ENCODE peak calls at places on chromosomes 3 and 15, in eight cellular contexts. One of them, this sample, is unnamed.

GRCh38 chr3:64514889-64515288 is 172.9 kb downstream of the ADAMTS9 start:
- DNase-seq in EH: no peak
- DNase-seq in HCEC 1CT: no peak
- DNase-seq in stimulated activated CD4-positive, alpha-beta T cell treated with anti-CD3 and anti-CD28 coated beads, Interleukin-2, amount 100 ng/mL, for 48 hours: no peak
- DNase-seq in anterior cingulate cortex: no peak
- DNase-seq in IMR-90: no peak
- DNase-seq in activated T-cell treated with anti-CD3 and anti-CD28 coated beads, Interleukin-2, amount 50 U/mL, for 72 hours: no peak
- DNase-seq in NCI-H1694: no peak
- DNase-seq in this sample: no peak

GRCh38 chr3:88626426-88627120 is 476.8 kb downstream of the C3orf38 start:
- DNase-seq in EH: no peak
- DNase-seq in HCEC 1CT: no peak
- DNase-seq in stimulated activated CD4-positive, alpha-beta T cell treated with anti-CD3 and anti-CD28 coated beads, Interleukin-2, amount 100 ng/mL, for 48 hours: no peak
- DNase-seq in anterior cingulate cortex: no peak
- DNase-seq in IMR-90: no peak
- DNase-seq in activated T-cell treated with anti-CD3 and anti-CD28 coated beads, Interleukin-2, amount 50 U/mL, for 72 hours: no peak
- DNase-seq in NCI-H1694: no peak
- DNase-seq in this sample: no peak

GRCh38 chr15:95996494-95996893 is 334.0 kb upstream of the NR2F2 start:
- DNase-seq in EH: no peak
- DNase-seq in HCEC 1CT: no peak
- DNase-seq in stimulated activated CD4-positive, alpha-beta T cell treated with anti-CD3 and anti-CD28 coated beads, Interleukin-2, amount 100 ng/mL, for 48 hours: no peak
- DNase-seq in anterior cingulate cortex: no peak
- DNase-seq in IMR-90: no peak
- DNase-seq in activated T-cell treated with anti-CD3 and anti-CD28 coated beads, Interleukin-2, amount 50 U/mL, for 72 hours: peak; percentile 25
- DNase-seq in NCI-H1694: no peak
- DNase-seq in this sample: no peak

GRCh38 chr3:123656691-123657090 is 71.8 kb upstream of the HACD2 start:
- DNase-seq in EH: no peak
- DNase-seq in HCEC 1CT: no peak
- DNase-seq in stimulated activated CD4-positive, alpha-beta T cell treated with anti-CD3 and anti-CD28 coated beads, Interleukin-2, amount 100 ng/mL, for 48 hours: no peak
- DNase-seq in anterior cingulate cortex: no peak
- DNase-seq in IMR-90: no peak
- DNase-seq in activated T-cell treated with anti-CD3 and anti-CD28 coated beads, Interleukin-2, amount 50 U/mL, for 72 hours: no peak
- DNase-seq in NCI-H1694: no peak
- DNase-seq in this sample: no peak

GRCh38 chr3:84783281-84783680 is 175.5 kb upstream of the CADM2 start:
- DNase-seq in EH: no peak
- DNase-seq in HCEC 1CT: no peak
- DNase-seq in stimulated activated CD4-positive, alpha-beta T cell treated with anti-CD3 and anti-CD28 coated beads, Interleukin-2, amount 100 ng/mL, for 48 hours: no peak
- DNase-seq in anterior cingulate cortex: no peak
- DNase-seq in IMR-90: no peak
- DNase-seq in activated T-cell treated with anti-CD3 and anti-CD28 coated beads, Interleukin-2, amount 50 U/mL, for 72 hours: no peak
- DNase-seq in NCI-H1694: no peak
- DNase-seq in this sample: no peak

GRCh38 chr3:186962445-186962844 is 32.1 kb downstream of the ST6GAL1 start:
- DNase-seq in EH: peak; percentile 9
- DNase-seq in HCEC 1CT: no peak
- DNase-seq in stimulated activated CD4-positive, alpha-beta T cell treated with anti-CD3 and anti-CD28 coated beads, Interleukin-2, amount 100 ng/mL, for 48 hours: no peak
- DNase-seq in anterior cingulate cortex: no peak
- DNase-seq in IMR-90: no peak
- DNase-seq in activated T-cell treated with anti-CD3 and anti-CD28 coated beads, Interleukin-2, amount 50 U/mL, for 72 hours: no peak
- DNase-seq in NCI-H1694: no peak
- DNase-seq in this sample: no peak

GRCh38 chr3:150589759-150590158 is 13.4 kb upstream of the SELENOT start:
- DNase-seq in EH: no peak
- DNase-seq in HCEC 1CT: no peak
- DNase-seq in stimulated activated CD4-positive, alpha-beta T cell treated with anti-CD3 and anti-CD28 coated beads, Interleukin-2, amount 100 ng/mL, for 48 hours: no peak
- DNase-seq in anterior cingulate cortex: no peak
- DNase-seq in IMR-90: peak; percentile 32
- DNase-seq in activated T-cell treated with anti-CD3 and anti-CD28 coated beads, Interleukin-2, amount 50 U/mL, for 72 hours: no peak
- DNase-seq in NCI-H1694: no peak
- DNase-seq in this sample: peak; percentile 37

GRCh38 chr3:141798455-141798854 is 35.2 kb downstream of the GRK7 start:
- DNase-seq in EH: no peak
- DNase-seq in HCEC 1CT: no peak
- DNase-seq in stimulated activated CD4-positive, alpha-beta T cell treated with anti-CD3 and anti-CD28 coated beads, Interleukin-2, amount 100 ng/mL, for 48 hours: no peak
- DNase-seq in anterior cingulate cortex: no peak
- DNase-seq in IMR-90: no peak
- DNase-seq in activated T-cell treated with anti-CD3 and anti-CD28 coated beads, Interleukin-2, amount 50 U/mL, for 72 hours: no peak
- DNase-seq in NCI-H1694: no peak
- DNase-seq in this sample: no peak

GRCh38 chr15:96514607-96515285 is 184.2 kb downstream of the NR2F2 start:
- DNase-seq in EH: no peak
- DNase-seq in HCEC 1CT: no peak
- DNase-seq in stimulated activated CD4-positive, alpha-beta T cell treated with anti-CD3 and anti-CD28 coated beads, Interleukin-2, amount 100 ng/mL, for 48 hours: no peak
- DNase-seq in anterior cingulate cortex: no peak
- DNase-seq in IMR-90: no peak
- DNase-seq in activated T-cell treated with anti-CD3 and anti-CD28 coated beads, Interleukin-2, amount 50 U/mL, for 72 hours: no peak
- DNase-seq in NCI-H1694: no peak
- DNase-seq in this sample: no peak

GRCh38 chr3:159837725-159838124 is 150.9 kb upstream of the IL12A start:
- DNase-seq in EH: no peak
- DNase-seq in HCEC 1CT: peak; percentile 7
- DNase-seq in stimulated activated CD4-positive, alpha-beta T cell treated with anti-CD3 and anti-CD28 coated beads, Interleukin-2, amount 100 ng/mL, for 48 hours: no peak
- DNase-seq in anterior cingulate cortex: no peak
- DNase-seq in IMR-90: no peak
- DNase-seq in activated T-cell treated with anti-CD3 and anti-CD28 coated beads, Interleukin-2, amount 50 U/mL, for 72 hours: no peak
- DNase-seq in NCI-H1694: no peak
- DNase-seq in this sample: no peak